ENCODE peak calls at places on chromosome 19, in five cellular contexts. B is GM12891, O is H1, V is K562, R is GM12878. S is an unnamed sample.

GRCh38 chr19:5539431-5539833 is 28.3 kb downstream of the TINCR start:
- DNase-seq in B (no peak), O (no peak), V (no peak), R (no peak), S (no peak)

GRCh38 chr19:45507864-45508680 is 793 bp downstream of the VASP start:
- DNase-seq in B (no peak), O (no peak), V (peak; percentile 55), R (no peak), S (no peak)

GRCh38 chr19:15550847-15551182 is 42.5 kb downstream of the CYP4F22 start:
- DNase-seq in B (no peak), O (no peak), V (peak; percentile 22), R (no peak), S (no peak)

GRCh38 chr19:18046066-18046718 is 38.2 kb downstream of the ARRDC2 start:
- DNase-seq in B (no peak), O (no peak), V (no peak), R (no peak), S (no peak)

GRCh38 chr19:29003641-29004409 is 209.1 kb downstream of the UQCRFS1 start:
- DNase-seq in B (no peak), O (no peak), V (no peak), R (no peak), S (no peak)

GRCh38 chr19:18156841-18157464 is 4.0 kb downstream of the PIK3R2 start:
- DNase-seq in B (no peak), O (no peak), V (peak; percentile 89), R (no peak), S (no peak)

GRCh38 chr19:7848779-7849457 is 18.9 kb downstream of the EVI5L start:
- DNase-seq in B (no peak), O (no peak), V (no peak), R (no peak), S (no peak)

GRCh38 chr19:47768604-47769003 is 9.9 kb upstream of the SELENOW start:
- DNase-seq in B (no peak), O (no peak), V (no peak), R (no peak), S (no peak)

GRCh38 chr19:15115080-15115479 is 7.9 kb downstream of the SYDE1 start:
- DNase-seq in B (no peak), O (no peak), V (no peak), R (no peak), S (no peak)

GRCh38 chr19:35027851-35028599 is 2.2 kb upstream of the SCN1B start:
- DNase-seq in B (no peak), O (no peak), V (no peak), R (no peak), S (no peak)

GRCh38 chr19:15622991-15623390 is 8.0 kb downstream of the CYP4F8 start:
- DNase-seq in B (no peak), O (no peak), V (no peak), R (no peak), S (no peak)

GRCh38 chr19:19444694-19445155 is 39.2 kb downstream of the GATAD2A start:
- DNase-seq in B (no peak), O (no peak), V (no peak), R (no peak), S (no peak)

GRCh38 chr19:17001603-17002183 is 24.9 kb downstream of the CPAMD8 start:
- DNase-seq in B (no peak), O (no peak), V (peak; percentile 48), R (no peak), S (no peak)

GRCh38 chr19:35608250-35608649 is 4.3 kb upstream of the HAUS5 start:
- DNase-seq in B (no peak), O (no peak), V (no peak), R (no peak), S (no peak)

GRCh38 chr19:6065685-6066365 is 44.5 kb downstream of the RFX2 start:
- DNase-seq in B (no peak), O (no peak), V (peak; percentile 87), R (no peak), S (no peak)

GRCh38 chr19:45184115-45184514 is 5.5 kb downstream of the BLOC1S3 start:
- DNase-seq in B (no peak), O (no peak), V (no peak), R (no peak), S (no peak)

GRCh38 chr19:9456018-9456689 is 20.8 kb upstream of the ZNF266 start:
- DNase-seq in B (no peak), O (no peak), V (no peak), R (no peak), S (no peak)

GRCh38 chr19:16098821-16099220 is 12.9 kb upstream of the RAB8A start:
- DNase-seq in B (no peak), O (no peak), V (no peak), R (no peak), S (no peak)

GRCh38 chr19:10173527-10173926 is 21.2 kb downstream of the DNMT1 start:
- DNase-seq in B (no peak), O (no peak), V (no peak), R (no peak), S (no peak)

GRCh38 chr19:52670046-52670445 is 31.9 kb upstream of the ZNF83 start:
- DNase-seq in B (no peak), O (no peak), V (no peak), R (no peak), S (no peak)

GRCh38 chr19:55467236-55468053 is 2.9 kb upstream of the C19orf85 start:
- DNase-seq in B (peak; percentile 89), O (no peak), V (peak; percentile 81), R (no peak), S (peak; percentile 90)

GRCh38 chr19:6219147-6219525 is 60.6 kb downstream of the MLLT1 start:
- DNase-seq in B (no peak), O (no peak), V (no peak), R (no peak), S (no peak)

GRCh38 chr19:50724522-50725217 is 1.5 kb downstream of the CLEC11A start:
- DNase-seq in B (peak; percentile 85), O (peak; percentile 99), V (peak; percentile 99), R (peak; percentile 55), S (peak; percentile 92)

GRCh38 chr19:12610540-12611360 is at the start of the genes ZNF490 and ZNF791:
- DNase-seq in B (peak; percentile 86), O (peak; percentile 85), V (peak; percentile 97), R (peak; percentile 89), S (peak; percentile 85)
- TF ChIP-seq POLR2A in B (peak; percentile 95), O (no peak), V (peak; percentile 91), R (peak; percentile 98), S (peak; percentile 94)

GRCh38 chr19:2982556-2982955 is 5.2 kb downstream of the TLE6 start:
- DNase-seq in B (no peak), O (no peak), V (peak; percentile 6), R (no peak), S (no peak)

GRCh38 chr19:2981898-2982297 is 4.5 kb downstream of the TLE6 start:
- DNase-seq in B (no peak), O (no peak), V (no peak), R (no peak), S (no peak)

GRCh38 chr19:2984196-2984490 is 6.8 kb downstream of the TLE6 start:
- DNase-seq in B (no peak), O (no peak), V (no peak), R (no peak), S (no peak)

GRCh38 chr19:2982983-2983350 is 5.6 kb downstream of the TLE6 start:
- DNase-seq in B (no peak), O (no peak), V (no peak), R (no peak), S (no peak)

DNA sequence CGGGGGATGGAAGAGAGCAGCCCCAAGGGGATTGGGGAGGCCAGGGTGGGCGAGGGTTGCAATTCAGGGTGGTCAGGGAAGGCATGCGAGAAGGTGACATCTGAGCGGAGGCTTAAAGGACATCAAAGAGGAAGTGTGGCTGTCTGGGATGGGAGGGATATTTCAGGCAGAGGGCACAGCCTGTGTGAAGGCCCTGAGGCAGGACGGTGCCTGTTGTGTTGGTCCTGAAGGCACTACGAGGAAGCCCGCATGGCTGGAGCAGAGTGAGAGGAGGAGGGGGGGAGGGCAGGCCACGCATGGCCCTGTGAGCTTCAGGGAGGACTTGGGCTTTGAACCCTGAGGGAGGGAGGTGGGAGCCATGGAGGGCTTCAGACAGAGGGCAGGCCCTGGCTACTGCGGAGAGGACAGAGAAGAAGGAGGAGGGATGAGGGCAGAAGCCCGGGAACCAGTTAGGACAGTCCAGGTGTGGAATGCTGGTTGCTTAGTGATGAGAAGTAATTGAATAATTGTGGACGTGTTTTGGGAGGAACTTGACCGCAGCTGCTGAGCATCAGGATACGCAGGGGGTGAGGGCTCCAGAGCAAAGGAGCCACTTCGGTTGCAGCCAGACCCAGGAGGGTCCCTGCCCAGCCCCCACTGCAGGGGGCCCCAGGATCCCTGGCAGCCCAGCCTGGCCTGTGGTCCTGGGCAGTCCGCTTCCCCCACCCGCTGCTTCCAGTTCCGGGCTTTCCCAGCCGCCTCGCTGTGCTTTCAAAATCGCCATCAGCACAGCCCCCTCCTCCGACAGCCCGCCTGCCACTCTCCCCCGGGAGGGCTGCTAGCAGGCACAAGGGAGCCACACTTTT is 6.2 kb downstream of the TLE6 start:
- DNase-seq in B (no peak), O (peak; percentile 83), V (peak; percentile 23), R (no peak), S (no peak)
- TF ChIP-seq TAF1 in B (no peak), O (peak; percentile 4), V (no peak), R (no peak), S (no peak)

GRCh38 chr19:1856698-1857603 is 6.4 kb downstream of the KLF16 start:
- DNase-seq in B (peak; percentile 80), O (no peak), V (peak; percentile 59), R (no peak), S (peak; percentile 88)
- TF ChIP-seq POLR2AphosphoS5 in B (no peak), O (no peak), V (no peak), R (peak; percentile 48), S (peak; percentile 50)

DNA sequence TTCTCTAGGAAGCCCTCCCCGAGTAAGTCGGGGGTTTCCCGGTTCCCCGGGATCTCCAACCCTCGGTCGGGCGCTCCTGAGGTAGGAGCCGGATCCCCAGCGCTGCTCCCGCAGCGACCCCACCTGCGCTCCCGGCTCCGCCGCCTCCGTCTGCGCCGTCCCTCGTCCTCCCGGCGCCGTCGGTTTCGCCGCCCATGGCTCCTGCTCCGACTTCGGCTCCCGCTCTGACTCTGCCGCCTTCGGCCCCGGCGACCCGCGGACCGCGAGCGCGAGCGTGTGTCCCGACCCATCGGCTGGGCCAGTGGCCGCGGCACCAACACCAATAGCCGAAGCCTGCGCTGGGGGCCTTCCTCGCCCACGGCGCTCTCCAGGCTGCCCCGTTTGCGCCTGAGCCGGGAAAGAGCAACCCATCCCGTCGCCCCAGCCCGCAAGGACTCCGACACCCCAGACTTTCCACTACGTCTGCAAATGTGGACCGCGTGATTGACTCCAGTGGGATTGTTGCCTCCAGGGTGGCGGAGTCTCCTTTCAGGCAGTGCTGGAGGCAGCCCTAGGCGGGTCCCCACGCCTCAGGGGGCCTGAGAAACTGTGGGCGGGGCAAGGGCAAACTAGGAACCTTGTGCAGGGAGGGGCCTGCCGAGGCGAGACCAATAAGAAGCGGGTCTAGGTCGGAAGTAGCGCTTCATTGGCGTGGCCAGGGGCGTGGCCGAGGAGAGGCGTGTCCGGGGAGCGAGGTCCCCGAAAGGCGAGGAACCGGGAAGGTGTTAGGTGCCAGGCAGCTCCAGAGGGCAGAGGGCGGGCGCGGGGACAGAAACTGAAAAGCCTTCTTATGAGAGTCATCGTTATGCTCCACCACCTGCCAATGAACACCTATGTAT is at the start of gene CACTIN:
- DNase-seq in B (peak; percentile 100), O (peak; percentile 93), V (peak; percentile 100), R (peak; percentile 90), S (peak; percentile 100)
- TF ChIP-seq POLR2A in B (peak; percentile 89), O (no peak), V (peak; percentile 91), R (peak; percentile 99), S (peak; percentile 97)

S was measured in GM12892.